ENCODE peak calls at places on chromosomes 16 and 17, in four cellular contexts. O is tibial artery, L is AG04450, P is IMR-90. X is an unnamed sample.

GRCh38 chr17:20852541-20853370 is 190.1 kb downstream of the USP22 start:
- DNase-seq in P (no peak), L (no peak), O (peak), X (peak)

GRCh38 chr16:75224683-75225082 is 5.9 kb downstream of the CTRB1 start:
- DNase-seq in P (no peak), L (no peak), O (peak), X (no peak)

GRCh38 chr16:74585846-74586392 is 21.0 kb downstream of the GLG1 start:
- DNase-seq in P (no peak), O (no peak), L (no peak), X (no peak)

GRCh38 chr17:78862073-78863023 is 21.7 kb upstream of the USP36 start:
- DNase-seq in L (peak), O (peak), P (peak), X (peak)

GRCh38 chr17:72931635-72932034 is 160.9 kb downstream of the SLC39A11 start:
- DNase-seq in O (no peak), L (no peak), P (no peak), X (no peak)

GRCh38 chr17:82007495-82008257 is 15.0 kb downstream of the CENPX start:
- DNase-seq in P (no peak), O (no peak), L (no peak), X (no peak)

GRCh38 chr17:66351701-66352100 is 49.3 kb downstream of the PRKCA start:
- DNase-seq in P (no peak), L (no peak), O (no peak), X (no peak)

GRCh38 chr16:47461598-47462266 is 601 bp downstream of the PHKB start:
- DNase-seq in O (no peak), P (peak), L (no peak), X (peak)

GRCh38 chr16:11669380-11670146 is 1.3 kb downstream of the SNN start:
- DNase-seq in L (no peak), P (peak), O (peak), X (no peak)

GRCh38 chr16:70460737-70461261 is 6.4 kb downstream of the FCSK start:
- DNase-seq in O (no peak), P (peak), L (no peak), X (no peak)

GRCh38 chr16:66486773-66487579 is 59.9 kb downstream of the BEAN1 start:
- DNase-seq in O (peak), L (peak), P (peak), X (peak)

GRCh38 chr17:50274142-50274944 is at the start of gene TMEM92:
- DNase-seq in O (peak), P (no peak), L (no peak), X (peak)

GRCh38 chr17:79777166-79777843 is 643 bp upstream of the CBX2 start:
- DNase-seq in O (no peak), P (peak), L (no peak), X (peak)

GRCh38 chr16:9677301-9677653 is 505.0 kb downstream of the GRIN2A start:
- DNase-seq in P (no peak), L (no peak), O (no peak), X (no peak)

GRCh38 chr16:49494386-49495150 is 121.0 kb downstream of the C16orf78 start:
- DNase-seq in P (no peak), O (peak), L (no peak), X (no peak)

GRCh38 chr17:74276561-74277009 is 2.6 kb downstream of the DNAI2 start:
- DNase-seq in L (no peak), O (no peak), P (no peak), X (no peak)

GRCh38 chr17:77548967-77549366 is 408.2 kb downstream of the SEC14L1 start:
- DNase-seq in P (no peak), O (no peak), L (no peak), X (no peak)

GRCh38 chr17:48259710-48260291 is 152.2 kb downstream of the SNX11 start:
- DNase-seq in O (no peak), P (peak), L (no peak), X (peak)

GRCh38 chr17:1920948-1921351 is 91.1 kb downstream of the RPA1 start:
- DNase-seq in O (no peak), L (no peak), P (no peak), X (no peak)

GRCh38 chr17:14427914-14428639 is 127.2 kb downstream of the HS3ST3B1 start:
- DNase-seq in O (no peak), P (no peak), L (no peak), X (no peak)

GRCh38 chr17:4769628-4770027 is 2.1 kb upstream of the TM4SF5 start:
- DNase-seq in L (no peak), O (no peak), P (no peak), X (peak)

GRCh38 chr17:67515490-67516088 is 138.5 kb downstream of the PITPNC1 start:
- DNase-seq in L (no peak), O (no peak), P (no peak), X (no peak)

GRCh38 chr17:74282587-74283370 is 8.7 kb downstream of the DNAI2 start:
- DNase-seq in O (no peak), P (no peak), L (no peak), X (peak)

GRCh38 chr17:15657868-15658775 is 26.0 kb downstream of the TRIM16 start:
- DNase-seq in P (no peak), L (no peak), O (no peak), X (peak)

GRCh38 chr16:58678716-58679115 is 5.9 kb downstream of the SLC38A7 start:
- DNase-seq in L (no peak), O (no peak), P (no peak), X (peak)

GRCh38 chr16:50831751-50832150 is 89.9 kb downstream of the CYLD start:
- DNase-seq in L (no peak), O (no peak), P (no peak), X (no peak)

GRCh38 chr16:85717393-85718152 is 28.8 kb upstream of the GINS2 start:
- DNase-seq in P (peak), O (peak), L (no peak), X (peak)

GRCh38 chr17:7858487-7858832 is 657 bp downstream of the CYB5D1 start:
- DNase-seq in L (no peak), P (peak), O (peak), X (peak)

GRCh38 chr16:49343291-49343690 is 30.3 kb upstream of the C16orf78 start:
- DNase-seq in O (no peak), L (no peak), P (no peak), X (no peak)

GRCh38 chr16:9297437-9298113 is 206.1 kb downstream of the HAPSTR1 start:
- DNase-seq in P (no peak), O (peak), L (no peak), X (peak)

GRCh38 chr16:743794-744500 is 3.1 kb upstream of the CIAO3 start:
- DNase-seq in L (no peak), P (no peak), O (no peak), X (no peak)

DNA sequence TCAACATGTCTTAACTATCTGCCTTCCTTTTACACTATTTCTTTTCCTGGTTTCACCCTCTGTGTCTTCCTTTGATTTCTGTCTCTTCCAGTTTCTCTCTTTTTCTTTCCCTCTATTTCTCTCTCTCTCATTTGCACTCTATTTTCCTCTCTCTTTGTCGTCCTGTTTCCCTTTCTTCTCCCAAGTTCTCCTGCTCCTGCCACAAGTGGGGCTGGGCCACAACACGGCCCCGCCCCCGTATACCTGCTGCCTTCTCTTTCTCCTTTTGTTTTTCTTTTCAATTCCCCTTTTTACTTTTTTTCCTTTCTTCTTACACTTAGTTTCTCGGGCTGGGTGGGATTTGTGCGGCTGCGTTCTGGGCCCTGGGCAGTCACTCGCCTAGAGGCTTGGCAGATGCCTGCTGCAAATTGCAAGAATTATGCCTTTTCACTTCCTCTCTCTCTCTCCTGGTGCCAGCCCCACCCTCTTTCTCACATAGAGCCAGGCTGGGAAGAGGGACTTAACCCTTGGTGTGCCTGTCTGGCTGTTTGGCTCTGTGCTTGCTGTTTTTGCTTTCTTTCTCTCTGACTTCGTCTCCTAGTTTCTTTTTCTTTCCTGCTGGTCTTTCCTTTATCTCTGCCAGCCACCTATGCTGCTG is 2139.4 kb downstream of the TP53TG3F start:
- DNase-seq in P (no peak), L (no peak), O (no peak), X (no peak)
- H3K4me3 ChIP-seq in P (no peak), L (no peak), O (no peak), X (no peak)

GRCh38 chr16:30808163-30808562 is 21.2 kb upstream of the ZNF629 start:
- DNase-seq in L (no peak), O (no peak), P (no peak), X (no peak)
- H3K4me3 ChIP-seq in L (no peak), O (no peak), P (no peak), X (no peak)

GRCh38 chr16:3188675-3188924 is 596 bp downstream of the OR1F1 start:
- DNase-seq in L (no peak), O (no peak), P (no peak), X (no peak)
- H3K4me3 ChIP-seq in L (peak), O (peak), P (peak), X (no peak)

GRCh38 chr17:40530531-40530987 is 29.1 kb upstream of the TNS4 start:
- DNase-seq in O (no peak), L (no peak), P (no peak), X (no peak)

GRCh38 chr17:40534431-40535189 is 30.7 kb downstream of the CCR7 start:
- DNase-seq in L (no peak), O (no peak), P (no peak), X (no peak)

GRCh38 chr17:40530988-40531971 is 29.9 kb upstream of the TNS4 start:
- DNase-seq in P (no peak), O (no peak), L (no peak), X (no peak)

GRCh38 chr17:40533896-40534295 is 31.4 kb downstream of the CCR7 start:
- DNase-seq in P (no peak), L (no peak), O (no peak), X (peak)

DNA sequence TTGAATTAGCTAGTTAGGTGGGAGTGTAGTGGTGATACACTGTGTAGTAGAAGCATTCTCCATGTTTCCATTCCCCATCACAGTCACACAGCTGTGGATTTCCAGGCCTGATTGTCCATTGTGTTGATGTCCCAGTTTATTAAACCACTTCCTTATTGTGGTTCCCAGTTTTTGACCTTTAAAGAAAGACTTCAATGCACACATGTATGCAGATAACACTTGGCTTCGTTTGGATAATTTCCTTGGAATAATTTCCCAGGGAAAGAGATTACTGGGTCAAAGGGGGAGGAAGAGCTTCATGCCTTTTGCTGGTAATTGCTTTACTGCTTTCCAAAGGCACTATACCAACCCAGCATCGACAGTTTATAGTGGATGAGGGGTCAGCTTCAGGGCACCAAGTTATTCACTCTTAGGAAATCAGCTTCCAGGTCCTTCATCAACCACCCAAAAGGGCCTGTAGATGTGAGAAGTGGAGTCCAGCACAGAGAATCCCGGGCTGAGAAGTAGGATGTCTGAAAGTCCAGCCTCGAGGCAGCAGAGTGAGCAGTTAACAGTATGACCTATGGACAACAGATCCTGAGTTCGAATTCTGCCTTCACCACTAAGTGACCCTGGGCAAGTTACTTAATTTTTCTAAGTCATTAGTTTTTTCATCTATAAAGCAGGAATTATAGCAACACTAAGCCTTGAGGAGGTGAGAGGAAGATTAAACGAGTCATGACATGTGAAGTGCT is 31.3 kb upstream of the TNS4 start:
- DNase-seq in L (no peak), P (peak), O (no peak), X (no peak)
- H3K4me3 ChIP-seq in L (no peak), P (no peak), O (no peak), X (no peak)

DNA sequence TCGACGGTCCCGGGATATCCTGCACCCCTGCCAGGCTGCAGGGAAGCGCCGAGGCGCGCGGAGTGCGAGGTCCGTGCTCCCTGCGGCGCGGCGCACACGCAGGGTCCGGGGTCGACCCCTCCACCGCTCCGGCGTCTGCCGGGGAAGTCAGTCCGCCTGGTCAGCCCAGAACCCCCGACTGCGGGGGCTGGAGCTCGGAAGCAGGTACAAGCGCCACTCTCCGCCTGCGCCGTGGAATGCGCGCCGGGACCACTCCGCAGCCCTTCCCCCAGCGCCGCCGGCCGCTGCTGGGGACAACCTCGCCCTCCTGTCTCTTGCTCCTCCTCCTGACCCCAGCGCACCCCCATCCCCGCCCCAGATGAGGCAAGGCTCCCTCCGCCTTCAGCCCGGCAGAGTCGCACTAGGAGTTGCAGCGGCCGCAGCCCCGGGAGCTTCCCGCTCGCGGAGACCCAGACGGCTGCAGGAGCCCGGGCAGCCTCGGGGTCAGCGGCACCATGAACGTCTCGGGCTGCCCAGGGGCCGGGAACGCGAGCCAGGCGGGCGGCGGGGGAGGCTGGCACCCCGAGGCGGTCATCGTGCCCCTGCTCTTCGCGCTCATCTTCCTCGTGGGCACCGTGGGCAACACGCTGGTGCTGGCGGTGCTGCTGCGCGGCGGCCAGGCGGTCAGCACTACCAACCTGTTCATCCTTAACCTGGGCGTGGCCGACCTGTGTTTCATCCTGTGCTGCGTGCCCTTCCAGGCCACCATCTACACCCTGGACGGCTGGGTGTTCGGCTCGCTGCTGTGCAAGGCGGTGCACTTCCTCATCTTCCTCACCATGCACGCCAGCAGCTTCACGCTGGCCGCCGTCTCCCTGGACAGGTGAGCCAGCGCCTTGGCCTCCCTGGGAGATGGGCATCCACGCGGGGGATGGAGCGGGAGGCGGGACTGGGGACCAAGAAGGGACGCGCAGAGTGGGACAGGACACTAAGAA is at the start of gene GALR2:
- DNase-seq in O (no peak), L (no peak), P (no peak), X (no peak)
- H3K4me3 ChIP-seq in O (no peak), L (no peak), P (no peak), X (peak)

GRCh38 chr17:54902611-54903010 is 2.0 kb downstream of the TOM1L1 start:
- DNase-seq in O (no peak), P (no peak), L (no peak), X (no peak)

GRCh38 chr17:54899721-54900456 is 763 bp upstream of the TOM1L1 start:
- DNase-seq in L (no peak), O (no peak), P (peak), X (no peak)

GRCh38 chr17:54902017-54902416 is 1.4 kb downstream of the TOM1L1 start:
- DNase-seq in O (no peak), P (no peak), L (no peak), X (no peak)

GRCh38 chr17:54900457-54901229 is at the start of gene TOM1L1:
- DNase-seq in P (peak), L (peak), O (peak), X (peak)

DNA sequence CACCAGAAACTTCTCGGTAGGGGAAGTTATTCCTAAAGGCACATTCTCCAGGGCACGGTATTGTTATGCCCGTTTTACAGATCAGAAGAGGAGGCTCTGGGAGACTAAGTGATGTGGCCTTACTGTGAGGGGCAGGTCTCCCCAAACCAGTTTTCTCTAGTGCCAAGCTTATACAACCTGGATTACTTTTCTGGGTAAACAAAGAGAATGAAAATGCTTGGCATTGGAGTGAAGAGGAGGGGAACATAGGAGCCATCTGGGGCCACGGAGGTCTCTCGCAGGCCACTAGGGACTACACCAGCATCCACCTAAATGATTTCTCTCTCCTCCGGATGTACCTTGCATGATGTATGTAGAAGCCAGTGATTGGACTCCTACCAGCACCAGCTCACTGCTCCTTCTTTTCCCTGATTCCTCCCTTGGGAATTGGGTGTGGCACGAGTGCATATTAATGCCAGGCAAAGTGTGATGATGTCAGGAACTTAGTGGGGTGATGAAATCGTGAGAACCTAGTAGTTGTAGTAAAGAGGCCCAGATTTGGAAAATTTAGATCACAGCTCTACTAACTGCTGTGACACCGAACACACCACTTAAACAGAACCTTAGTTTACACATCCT is 687 bp downstream of the TOM1L1 start:
- DNase-seq in O (no peak), L (no peak), P (peak), X (peak)
- H3K4me3 ChIP-seq in O (peak), L (peak), P (peak), X (no peak)

GRCh38 chr16:4931381-4931780 is 5.6 kb downstream of the PPL start:
- DNase-seq in L (no peak), O (no peak), P (no peak), X (no peak)
- H3K4me3 ChIP-seq in L (no peak), O (no peak), P (no peak), X (no peak)

GRCh38 chr17:60075981-60076380 is 2.7 kb downstream of the HEATR6 start:
- DNase-seq in P (no peak), L (no peak), O (no peak), X (no peak)
- H3K4me3 ChIP-seq in P (no peak), L (no peak), O (no peak), X (no peak)

GRCh38 chr17:42670925-42671657 is 5.7 kb downstream of the PLEKHH3 start:
- DNase-seq in L (no peak), P (no peak), O (no peak), X (no peak)

GRCh38 chr17:42669705-42670198 is 7.0 kb downstream of the PLEKHH3 start:
- DNase-seq in P (no peak), L (no peak), O (no peak), X (no peak)

GRCh38 chr17:42670199-42670924 is 6.4 kb downstream of the PLEKHH3 start:
- DNase-seq in P (no peak), L (no peak), O (no peak), X (no peak)

GRCh38 chr17:42665581-42666001 is 6.5 kb downstream of the TUBG2 start:
- DNase-seq in O (no peak), P (no peak), L (no peak), X (no peak)

DNA sequence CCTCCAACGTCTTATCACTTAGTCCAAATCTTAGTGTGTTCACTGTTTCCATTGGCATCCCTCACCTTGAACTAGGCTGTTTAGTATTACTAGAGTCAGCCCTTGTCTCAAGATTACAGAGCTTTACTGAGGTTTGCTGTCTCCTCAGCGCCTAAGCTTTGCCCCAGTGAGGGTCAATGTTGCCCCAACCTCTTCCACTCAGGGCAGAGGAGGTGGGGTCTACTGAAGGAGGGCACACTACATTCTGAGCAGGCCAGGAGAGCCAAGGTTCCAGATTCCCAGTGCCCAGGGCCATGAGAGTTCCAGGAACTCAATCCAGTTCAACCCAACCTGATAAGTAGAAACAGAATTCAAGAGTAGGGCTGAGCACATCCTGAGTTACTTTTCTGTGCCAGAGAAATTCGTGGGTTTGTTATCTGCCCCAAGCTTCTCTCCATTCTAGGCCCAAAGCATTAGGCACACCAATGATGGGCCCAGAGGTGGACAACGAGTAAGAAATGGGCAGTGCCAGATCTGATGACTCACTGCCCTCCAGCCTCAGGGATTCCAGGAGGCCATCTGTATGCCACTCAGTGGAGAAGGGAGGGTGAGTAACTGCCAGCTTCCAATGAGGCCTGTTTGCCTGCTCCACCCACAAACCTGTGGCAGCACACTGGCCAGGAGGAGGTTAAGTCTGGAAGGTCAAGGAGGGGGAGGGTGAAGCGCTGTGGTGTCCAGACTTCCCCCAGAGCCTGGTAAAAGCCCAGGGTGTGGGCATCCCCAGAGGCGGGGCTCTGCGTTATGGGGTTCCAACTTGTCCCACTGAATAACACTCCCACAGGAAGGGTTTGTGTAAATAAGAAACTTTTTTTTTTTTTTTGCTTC is 8.2 kb downstream of the TUBG2 start:
- DNase-seq in P (peak), L (no peak), O (peak), X (peak)
- H3K4me3 ChIP-seq in P (no peak), L (no peak), O (no peak), X (no peak)